ENCODE peak calls at places on chromosomes 13 and 19, in seven cellular contexts. D, F, O, A, T, Q and N are unnamed samples.

GRCh38 chr13:28026508-28026907 is 38.0 kb upstream of the URAD start:
- DNase-seq in D (no peak), F (no peak), O (no peak), A (no peak), T (no peak), Q (no peak), N (no peak)

GRCh38 chr13:71860547-71861131 is 6.4 kb downstream of the DACH1 start:
- DNase-seq in D (no peak), F (no peak), O (no peak), A (no peak), T (no peak), Q (no peak), N (no peak)

GRCh38 chr13:40130871-40131636 is 475.6 kb downstream of the COG6 start:
- DNase-seq in D (no peak), F (no peak), O (no peak), A (peak), T (peak), Q (no peak), N (no peak)

GRCh38 chr13:39407786-39408185 is 195.2 kb downstream of the LHFPL6 start:
- DNase-seq in D (no peak), F (no peak), O (no peak), A (no peak), T (no peak), Q (no peak), N (no peak)

GRCh38 chr13:75908137-75908536 is 272.0 kb downstream of the LMO7 start:
- DNase-seq in D (no peak), F (no peak), O (no peak), A (no peak), T (no peak), Q (no peak), N (peak)

GRCh38 chr13:99028890-99029289 is 51.0 kb upstream of the DOCK9 start:
- DNase-seq in D (no peak), F (no peak), O (peak), A (no peak), T (no peak), Q (no peak), N (no peak)

GRCh38 chr13:73778242-73778864 is 355.9 kb downstream of the KLF12 start:
- DNase-seq in D (no peak), F (no peak), O (no peak), A (no peak), T (no peak), Q (no peak), N (no peak)

GRCh38 chr13:96090240-96091101 is 564 bp downstream of the HS6ST3 start:
- DNase-seq in D (no peak), F (no peak), O (no peak), A (peak), T (no peak), Q (peak), N (no peak)

GRCh38 chr19:50718255-50719118 is 1.1 kb downstream of the SHANK1 start:
- DNase-seq in D (no peak), F (no peak), O (no peak), A (no peak), T (no peak), Q (no peak), N (no peak)

GRCh38 chr19:17681505-17682125 is 6.5 kb downstream of the UNC13A start:
- DNase-seq in D (no peak), F (no peak), O (no peak), A (peak), T (peak), Q (no peak), N (peak)

GRCh38 chr19:55086730-55087541 is 11.3 kb downstream of the EPS8L1 start:
- DNase-seq in D (peak), F (peak), O (peak), A (peak), T (peak), Q (peak), N (peak)

GRCh38 chr13:79901336-79901735 is 420.4 kb downstream of the NDFIP2 start:
- DNase-seq in D (no peak), F (no peak), O (no peak), A (no peak), T (peak), Q (no peak), N (no peak)

GRCh38 chr19:33804021-33804799 is 7.5 kb downstream of the KCTD15 start:
- DNase-seq in D (no peak), F (no peak), O (no peak), A (peak), T (peak), Q (peak), N (no peak)

GRCh38 chr13:50587122-50587521 is 256.4 kb downstream of the DLEU7 start:
- DNase-seq in D (no peak), F (no peak), O (no peak), A (no peak), T (no peak), Q (no peak), N (no peak)

GRCh38 chr13:112619730-112620639 is 32.0 kb upstream of the TUBGCP3 start:
- DNase-seq in D (no peak), F (no peak), O (peak), A (peak), T (no peak), Q (no peak), N (no peak)
- H3K4me3 ChIP-seq in D (no peak), F (no peak), O (no peak), A (no peak), T (no peak), Q (no peak), N (no peak)

GRCh38 chr13:92355213-92355612 is 871.4 kb upstream of the GPC6 start:
- DNase-seq in D (no peak), F (no peak), O (no peak), A (peak), T (peak), Q (peak), N (no peak)
- TF ChIP-seq CTCF in D (peak), F (no peak), O (peak), A (peak), T (peak), Q (no peak), N (no peak)

GRCh38 chr19:18860302-18860700 is 28.5 kb downstream of the UPF1 start:
- DNase-seq in D (no peak), F (no peak), O (no peak), A (no peak), T (no peak), Q (no peak), N (no peak)
- H3K4me3 ChIP-seq in D (no peak), F (no peak), O (no peak), A (no peak), T (no peak), Q (no peak), N (no peak)

GRCh38 chr13:63249411-63249810 is 1833.8 kb upstream of the PCDH20 start:
- DNase-seq in D (no peak), F (no peak), O (no peak), A (no peak), T (no peak), Q (no peak), N (no peak)
- TF ChIP-seq CTCF in D (no peak), F (no peak), O (no peak), A (no peak), T (no peak), Q (no peak), N (no peak)

GRCh38 chr13:30744686-30745085 is 9.3 kb downstream of the ALOX5AP start:
- DNase-seq in D (no peak), F (no peak), O (no peak), A (no peak), T (no peak), Q (no peak), N (no peak)

GRCh38 chr13:30742896-30743295 is 7.6 kb downstream of the ALOX5AP start:
- DNase-seq in D (no peak), F (no peak), O (no peak), A (no peak), T (no peak), Q (no peak), N (no peak)

GRCh38 chr13:30744056-30744684 is 8.8 kb downstream of the ALOX5AP start:
- DNase-seq in D (peak), F (no peak), O (peak), A (peak), T (peak), Q (peak), N (no peak)

GRCh38 chr13:30745917-30746686 is 10.8 kb downstream of the ALOX5AP start:
- DNase-seq in D (no peak), F (no peak), O (no peak), A (peak), T (no peak), Q (peak), N (no peak)

GRCh38 chr13:30743319-30744055 is 8.1 kb downstream of the ALOX5AP start:
- DNase-seq in D (peak), F (no peak), O (peak), A (peak), T (peak), Q (no peak), N (peak)
- H3K4me3 ChIP-seq in D (no peak), F (no peak), O (no peak), A (no peak), T (no peak), Q (no peak), N (no peak)